ENCODE peak calls at places on chromosomes 11 and 22, in seven cellular contexts. K is GM12892, H is H1, F is GM12891, W is HepG2, T is GM12878, P is SK-N-SH. A is an unnamed sample.

GRCh38 chr22:26740253-26740652 is 82.9 kb downstream of the MIAT start:
- DNase-seq in K (no peak), H (no peak), F (no peak), W (no peak), T (no peak), P (no peak), A (no peak)

GRCh38 chr11:34373727-34374126 is 15.9 kb upstream of the ABTB2 start:
- DNase-seq in K (no peak), H (no peak), F (no peak), W (no peak), T (no peak), P (no peak), A (no peak)

GRCh38 chr11:125494987-125495725 is 909 bp downstream of the FEZ1 start:
- DNase-seq in K (no peak), H (peak; percentile 81), F (peak; percentile 26), W (no peak), T (no peak), P (peak; percentile 76), A (peak; percentile 20)

GRCh38 chr22:49207008-49207775 is 620.5 kb downstream of the BRD1 start:
- DNase-seq in K (no peak), H (peak; percentile 13), F (no peak), W (no peak), T (no peak), P (no peak), A (no peak)

GRCh38 chr11:110196884-110197420 is 99.5 kb downstream of the RDX start:
- DNase-seq in K (no peak), H (no peak), F (no peak), W (no peak), T (no peak), P (no peak), A (no peak)

GRCh38 chr22:25364736-25365241 is 145.3 kb downstream of the CRYBB2 start:
- DNase-seq in K (no peak), H (no peak), F (no peak), W (no peak), T (no peak), P (no peak), A (no peak)

GRCh38 chr11:45665206-45665932 is at the start of gene CHST1:
- DNase-seq in K (no peak), H (peak; percentile 64), F (no peak), W (no peak), T (no peak), P (peak; percentile 90), A (peak; percentile 78)

GRCh38 chr11:8267831-8268529 is 4.3 kb upstream of the LMO1 start:
- DNase-seq in K (peak; percentile 41), H (peak; percentile 73), F (no peak), W (no peak), T (no peak), P (peak; percentile 82), A (no peak)

GRCh38 chr22:36870250-36870649 is 9.4 kb downstream of the NCF4 start:
- DNase-seq in K (no peak), H (no peak), F (no peak), W (no peak), T (no peak), P (peak; percentile 61), A (no peak)

GRCh38 chr11:70066136-70066520 is 12.0 kb upstream of the ANO1 start:
- DNase-seq in K (no peak), H (peak; percentile 35), F (no peak), W (no peak), T (no peak), P (no peak), A (no peak)

GRCh38 chr11:76266269-76266668 is 60.0 kb upstream of the WNT11 start:
- DNase-seq in K (no peak), H (no peak), F (no peak), W (no peak), T (no peak), P (no peak), A (no peak)

GRCh38 chr11:2955896-2956476 is 26.8 kb upstream of the PHLDA2 start:
- DNase-seq in K (no peak), H (no peak), F (no peak), W (no peak), T (no peak), P (no peak), A (no peak)

GRCh38 chr22:19793656-19794310 is 33.2 kb downstream of the TBX1 start:
- DNase-seq in K (no peak), H (no peak), F (no peak), W (no peak), T (no peak), P (no peak), A (no peak)

DNA sequence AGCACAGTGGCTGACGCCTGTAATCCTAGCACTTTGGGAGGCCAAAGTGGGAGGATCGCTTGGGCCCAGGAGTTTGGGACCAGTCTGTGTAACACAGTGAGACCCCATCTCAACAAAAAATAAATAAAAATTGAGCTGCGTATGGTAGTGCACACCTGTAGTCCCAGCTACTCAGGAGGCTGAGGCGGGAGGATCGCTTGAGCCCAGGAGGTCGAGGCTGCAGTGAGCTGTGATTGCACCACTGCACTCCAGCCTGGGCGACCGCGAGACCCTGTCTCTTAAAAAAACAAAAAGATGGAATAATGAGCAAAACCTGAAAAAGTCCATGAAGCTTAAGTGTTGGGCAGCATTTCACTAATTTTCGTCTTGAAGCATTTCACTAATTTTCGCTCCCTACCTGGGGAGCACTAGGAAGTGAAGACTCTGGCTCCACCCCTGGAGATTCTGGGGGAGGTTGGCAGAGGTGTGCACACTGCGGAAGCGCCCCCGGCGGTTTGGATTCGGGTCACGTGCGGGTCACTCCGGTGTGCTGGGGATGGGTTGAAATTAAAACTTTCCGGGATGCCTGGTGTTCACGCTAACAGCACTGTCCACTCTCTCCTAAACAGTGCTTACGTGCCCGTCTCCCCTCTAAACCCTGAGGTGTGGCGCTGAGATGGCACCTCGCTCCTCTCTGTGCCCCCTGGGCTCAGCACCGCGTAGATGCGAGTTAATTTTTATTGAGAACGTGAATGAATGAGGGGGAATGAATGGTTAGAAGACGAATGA is 905 bp upstream of the NAA40 start:
- DNase-seq in K (no peak), H (peak; percentile 59), F (no peak), W (no peak), T (no peak), P (peak; percentile 50), A (peak; percentile 59)
- TF ChIP-seq TAF1 in K (no peak), H (no peak), F (no peak), W (no peak), T (no peak), P (peak; percentile 4), A (no peak)

GRCh38 chr11:101863361-101863760 is 51.4 kb upstream of the CEP126 start:
- DNase-seq in K (no peak), H (no peak), F (no peak), W (no peak), T (no peak), P (no peak), A (no peak)

GRCh38 chr11:101864098-101864497 is 50.7 kb upstream of the CEP126 start:
- DNase-seq in K (no peak), H (no peak), F (no peak), W (no peak), T (no peak), P (no peak), A (no peak)

GRCh38 chr11:101862410-101863233 is 52.2 kb upstream of the CEP126 start:
- DNase-seq in K (no peak), H (no peak), F (no peak), W (peak; percentile 76), T (no peak), P (peak; percentile 15), A (no peak)

DNA sequence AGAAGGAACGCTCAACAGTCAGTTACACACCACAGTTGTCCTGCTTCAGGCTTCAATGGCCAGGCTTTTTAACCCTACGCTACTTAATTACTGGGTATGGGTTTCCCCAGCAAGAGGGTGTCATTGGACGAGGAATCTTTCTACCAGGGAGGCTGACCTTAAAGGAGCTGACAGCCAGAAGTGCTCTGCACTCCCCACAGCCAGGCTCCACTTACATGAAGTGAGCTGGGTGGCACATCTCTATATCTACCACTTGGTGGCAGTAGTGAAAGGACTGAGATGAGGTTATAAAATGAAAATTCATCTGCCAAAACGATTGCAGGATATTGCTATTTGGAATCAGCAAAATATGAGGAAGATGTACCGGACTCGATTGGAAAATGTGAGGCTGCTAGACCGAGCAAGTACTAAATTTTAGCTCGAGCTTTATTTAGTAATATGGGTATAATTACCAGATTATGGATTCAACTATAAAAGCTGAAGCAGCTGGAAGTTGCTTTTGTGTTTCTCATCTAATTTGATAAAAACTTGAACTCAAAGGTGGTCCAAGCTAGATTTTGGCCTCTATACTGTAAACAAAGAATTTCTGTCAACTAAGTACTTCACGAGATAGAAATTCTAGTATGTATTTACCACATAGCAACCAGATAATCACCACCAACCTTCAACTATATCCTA is 54.0 kb upstream of the CEP126 start:
- DNase-seq in K (no peak), H (no peak), F (peak; percentile 14), W (peak; percentile 56), T (no peak), P (peak; percentile 30), A (peak; percentile 7)
- TF ChIP-seq TAF1 in K (no peak), H (no peak), F (no peak), W (no peak), T (no peak), P (no peak), A (no peak)

DNA sequence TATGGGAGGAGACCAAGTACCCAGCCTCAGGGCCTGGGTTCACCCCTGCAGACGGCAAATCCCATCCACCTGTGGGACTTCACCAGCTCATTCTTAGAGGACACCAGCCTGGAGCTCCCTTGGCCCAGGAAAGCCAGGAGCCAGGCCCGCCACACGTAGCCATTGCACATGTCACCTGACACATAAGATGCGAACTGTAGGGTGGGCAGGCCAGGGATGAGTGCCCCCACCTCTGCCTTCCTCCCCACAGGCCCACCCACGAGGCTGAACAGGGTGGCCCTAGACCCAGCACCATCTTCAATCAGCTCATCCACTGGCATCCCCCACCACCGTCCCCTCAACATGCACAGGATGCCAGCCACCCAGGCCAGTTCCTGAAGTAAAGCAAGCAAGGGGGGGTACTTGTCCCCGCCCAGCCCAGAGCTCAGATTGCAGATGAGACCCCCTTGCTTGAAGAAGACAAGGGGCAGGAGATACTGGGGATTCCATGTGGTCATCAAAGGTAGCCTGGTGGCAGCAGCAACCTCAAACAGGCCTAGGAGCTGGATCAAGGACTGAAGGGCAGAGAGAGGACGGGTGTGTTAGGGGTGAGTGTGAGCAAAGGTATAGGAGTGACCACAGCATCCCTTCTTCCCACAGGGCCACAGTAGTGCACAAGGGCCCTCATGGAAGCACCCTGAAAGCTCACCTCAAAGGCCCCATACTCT is 45.6 kb downstream of the IGLL5 start:
- DNase-seq in K (no peak), H (no peak), F (no peak), W (no peak), T (no peak), P (no peak), A (peak; percentile 57)
- TF ChIP-seq TAF1 in K (no peak), H (no peak), F (no peak), W (no peak), T (no peak), P (no peak), A (no peak)

DNA sequence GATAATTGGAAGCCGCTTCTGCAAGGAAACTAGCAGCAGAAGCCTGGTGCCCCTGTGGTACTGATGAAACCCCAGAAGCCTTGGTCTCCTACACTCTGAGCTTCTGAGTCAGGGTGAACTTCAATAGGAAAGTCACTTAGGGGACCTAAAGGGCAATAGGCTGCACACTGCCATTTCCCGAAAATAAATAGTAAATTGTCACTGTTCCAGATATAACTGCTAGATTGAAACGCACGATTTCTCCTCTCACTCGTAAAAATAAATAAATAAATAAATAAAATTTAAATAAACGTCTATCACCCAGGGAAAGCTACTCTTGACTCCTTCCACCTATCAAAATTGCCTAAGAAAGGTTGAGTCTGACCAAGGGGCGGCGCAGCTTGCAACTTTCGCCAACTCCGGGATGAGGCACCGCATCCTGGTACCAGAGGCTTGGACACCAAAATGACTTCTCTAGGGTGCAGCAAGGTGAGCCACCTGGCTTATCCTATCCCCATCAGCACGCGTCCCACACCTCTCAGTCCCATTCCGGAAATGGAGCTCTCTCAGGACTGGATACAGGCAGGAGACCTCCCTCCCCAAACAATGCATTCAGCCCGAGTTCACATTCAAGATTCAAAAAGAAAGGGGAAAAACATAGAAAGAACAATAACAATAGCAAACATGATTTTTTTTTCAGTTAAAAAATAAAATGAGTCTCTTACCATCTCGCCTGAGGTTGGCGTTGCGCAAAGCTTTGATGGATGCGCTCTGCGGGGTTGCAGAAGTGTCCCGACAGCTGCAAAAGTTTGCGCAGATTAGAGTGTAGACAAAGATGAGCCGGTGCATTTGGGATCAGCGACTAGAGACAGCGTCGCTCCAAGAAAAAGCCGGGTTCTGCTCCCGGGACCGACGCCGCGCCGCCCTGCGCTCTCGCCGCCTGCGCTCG is 583 bp downstream of the PDGFD start:
- DNase-seq in K (no peak), H (peak; percentile 61), F (no peak), W (no peak), T (no peak), P (peak; percentile 25), A (no peak)
- TF ChIP-seq TAF1 in K (no peak), H (no peak), F (no peak), W (no peak), T (no peak), P (no peak), A (no peak)

A was measured in K562.